ENCODE peak calls at places on chromosomes 6 and 20, in six cellular contexts. One of them, this sample, is unnamed.

GRCh38 chr6:14254505-14254904 is 136.9 kb downstream of the CD83 start:
- DNase-seq in A549: no peak
- DNase-seq in sigmoid colon: no peak
- DNase-seq in coronary artery: no peak
- DNase-seq in CD8-positive, alpha-beta T cell: no peak
- DNase-seq in thyroid gland: no peak
- DNase-seq in this sample: no peak

GRCh38 chr6:52108128-52108527 is 20.7 kb upstream of the PKHD1 start:
- DNase-seq in A549: no peak
- DNase-seq in sigmoid colon: no peak
- DNase-seq in coronary artery: no peak
- DNase-seq in CD8-positive, alpha-beta T cell: no peak
- DNase-seq in thyroid gland: no peak
- DNase-seq in this sample: no peak

GRCh38 chr6:149501768-149502167 is 17.0 kb upstream of the ZC3H12D start:
- DNase-seq in A549: no peak
- DNase-seq in sigmoid colon: no peak
- DNase-seq in coronary artery: no peak
- DNase-seq in CD8-positive, alpha-beta T cell: no peak
- DNase-seq in thyroid gland: no peak
- DNase-seq in this sample: no peak

GRCh38 chr6:97440590-97441176 is 157.7 kb upstream of the MMS22L start:
- DNase-seq in A549: peak
- DNase-seq in sigmoid colon: no peak
- DNase-seq in coronary artery: no peak
- DNase-seq in CD8-positive, alpha-beta T cell: no peak
- DNase-seq in thyroid gland: no peak
- DNase-seq in this sample: peak

GRCh38 chr20:26308961-26309360 is 612.3 kb upstream of the ZNF337 start:
- DNase-seq in A549: no peak
- DNase-seq in sigmoid colon: no peak
- DNase-seq in coronary artery: no peak
- DNase-seq in CD8-positive, alpha-beta T cell: no peak
- DNase-seq in thyroid gland: no peak
- DNase-seq in this sample: no peak

GRCh38 chr6:36104836-36105235 is 25.5 kb upstream of the MAPK13 start:
- DNase-seq in A549: no peak
- DNase-seq in sigmoid colon: no peak
- DNase-seq in coronary artery: no peak
- DNase-seq in CD8-positive, alpha-beta T cell: no peak
- DNase-seq in thyroid gland: no peak
- DNase-seq in this sample: no peak

GRCh38 chr20:39825950-39826349 is 863.1 kb downstream of the MAFB start:
- DNase-seq in A549: no peak
- DNase-seq in sigmoid colon: no peak
- DNase-seq in coronary artery: no peak
- DNase-seq in CD8-positive, alpha-beta T cell: no peak
- DNase-seq in thyroid gland: no peak
- DNase-seq in this sample: peak

GRCh38 chr6:27209659-27210269 is 37.7 kb upstream of the PRSS16 start:
- DNase-seq in A549: peak
- DNase-seq in sigmoid colon: no peak
- DNase-seq in coronary artery: no peak
- DNase-seq in CD8-positive, alpha-beta T cell: no peak
- DNase-seq in thyroid gland: no peak
- DNase-seq in this sample: peak

GRCh38 chr6:84249724-84250123 is 22.3 kb upstream of the CEP162 start:
- DNase-seq in A549: no peak
- DNase-seq in sigmoid colon: no peak
- DNase-seq in coronary artery: no peak
- DNase-seq in CD8-positive, alpha-beta T cell: no peak
- DNase-seq in thyroid gland: no peak
- DNase-seq in this sample: no peak

DNA sequence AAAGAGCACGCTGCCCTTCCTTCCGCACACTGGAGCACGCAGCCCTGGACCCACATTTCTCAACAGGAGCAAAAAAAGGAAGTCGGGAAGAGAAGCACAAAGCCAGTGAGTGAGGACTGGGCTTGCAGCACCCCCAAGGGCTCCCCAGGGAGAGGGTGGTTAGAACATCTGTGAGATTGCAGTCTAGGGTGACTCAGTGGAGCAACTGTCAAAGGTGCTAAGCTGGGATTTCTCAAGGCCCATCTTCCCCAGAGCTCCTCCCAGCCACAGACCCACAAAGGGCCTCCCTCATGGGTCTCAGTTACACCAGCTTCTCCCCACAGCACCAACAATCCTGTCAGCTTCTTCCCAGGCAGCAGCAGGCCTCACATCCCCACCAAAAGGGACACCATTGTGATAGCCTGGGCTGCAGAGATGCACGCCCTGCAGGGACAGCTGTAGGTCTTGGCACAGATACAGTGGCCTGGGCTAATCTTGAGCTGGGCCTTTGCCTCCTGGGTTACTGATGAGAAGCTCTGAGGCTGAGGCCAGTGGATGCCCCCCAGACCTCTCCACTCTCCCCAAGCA is 39.6 kb upstream of the CD93 start:
- DNase-seq in A549: no peak
- DNase-seq in sigmoid colon: peak
- DNase-seq in coronary artery: no peak
- DNase-seq in CD8-positive, alpha-beta T cell: no peak
- DNase-seq in thyroid gland: no peak
- DNase-seq in this sample: peak
- H3K27ac ChIP-seq in A549: no peak
- H3K27ac ChIP-seq in sigmoid colon: peak
- H3K27ac ChIP-seq in coronary artery: no peak
- H3K27ac ChIP-seq in CD8-positive, alpha-beta T cell: no peak
- H3K27ac ChIP-seq in thyroid gland: no peak
- H3K27ac ChIP-seq in this sample: no peak

GRCh38 chr20:58611236-58612020 is 39.7 kb upstream of the STX16 start:
- DNase-seq in A549: no peak
- DNase-seq in sigmoid colon: no peak
- DNase-seq in coronary artery: no peak
- DNase-seq in CD8-positive, alpha-beta T cell: no peak
- DNase-seq in thyroid gland: no peak
- DNase-seq in this sample: no peak
- TF ChIP-seq CTCF in A549: no peak
- TF ChIP-seq CTCF in sigmoid colon: no peak
- TF ChIP-seq CTCF in coronary artery: no peak
- TF ChIP-seq CTCF in CD8-positive, alpha-beta T cell: no peak
- TF ChIP-seq CTCF in thyroid gland: no peak
- TF ChIP-seq CTCF in this sample: no peak

GRCh38 chr6:132114201-132114860 is 163.2 kb upstream of the CCN2 start:
- DNase-seq in A549: no peak
- DNase-seq in sigmoid colon: no peak
- DNase-seq in coronary artery: no peak
- DNase-seq in CD8-positive, alpha-beta T cell: no peak
- DNase-seq in thyroid gland: no peak
- DNase-seq in this sample: no peak
- H3K27ac ChIP-seq in A549: no peak
- H3K27ac ChIP-seq in sigmoid colon: no peak
- H3K27ac ChIP-seq in coronary artery: no peak
- H3K27ac ChIP-seq in CD8-positive, alpha-beta T cell: no peak
- H3K27ac ChIP-seq in thyroid gland: no peak
- H3K27ac ChIP-seq in this sample: no peak

GRCh38 chr20:63778857-63779256 is 39.3 kb downstream of the SLC2A4RG start:
- DNase-seq in A549: no peak
- DNase-seq in sigmoid colon: no peak
- DNase-seq in coronary artery: no peak
- DNase-seq in CD8-positive, alpha-beta T cell: no peak
- DNase-seq in thyroid gland: no peak
- DNase-seq in this sample: no peak
- TF ChIP-seq CTCF in A549: no peak
- TF ChIP-seq CTCF in sigmoid colon: no peak
- TF ChIP-seq CTCF in coronary artery: no peak
- TF ChIP-seq CTCF in CD8-positive, alpha-beta T cell: no peak
- TF ChIP-seq CTCF in thyroid gland: no peak
- TF ChIP-seq CTCF in this sample: peak

DNA sequence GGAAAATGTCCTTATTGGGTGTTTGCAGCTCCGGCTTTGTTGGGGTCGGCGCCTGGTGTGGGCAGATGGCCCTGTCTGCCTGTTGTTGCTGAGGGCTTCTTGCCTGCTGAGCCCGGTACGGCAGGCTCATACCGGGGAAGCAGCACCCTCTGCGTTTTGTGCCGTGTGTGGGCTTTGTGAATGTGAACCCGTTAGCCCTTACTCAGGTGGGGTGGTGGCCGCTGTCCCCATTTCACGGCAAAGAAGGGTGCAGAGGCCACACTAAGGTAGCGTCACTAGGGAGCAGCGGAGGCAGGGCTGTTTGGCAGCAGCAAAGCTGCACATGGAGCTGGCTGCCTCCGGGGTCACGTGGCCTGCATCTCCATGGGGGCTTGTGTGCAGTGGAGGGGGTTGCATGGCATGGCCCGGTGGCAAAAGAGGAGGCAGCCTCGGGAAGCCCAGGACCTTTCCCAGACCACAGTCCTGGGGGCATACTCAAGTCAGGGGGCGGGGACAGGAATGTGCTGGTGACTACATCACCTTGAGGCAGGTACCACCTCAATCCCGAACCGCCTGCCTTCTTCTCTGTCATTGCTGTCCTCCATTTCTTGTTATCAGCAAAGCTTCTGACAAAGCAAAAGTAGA is 47.3 kb upstream of the SRF start:
- DNase-seq in A549: no peak
- DNase-seq in sigmoid colon: no peak
- DNase-seq in coronary artery: no peak
- DNase-seq in CD8-positive, alpha-beta T cell: no peak
- DNase-seq in thyroid gland: no peak
- DNase-seq in this sample: no peak
- H3K27ac ChIP-seq in A549: no peak
- H3K27ac ChIP-seq in sigmoid colon: no peak
- H3K27ac ChIP-seq in coronary artery: no peak
- H3K27ac ChIP-seq in CD8-positive, alpha-beta T cell: no peak
- H3K27ac ChIP-seq in thyroid gland: no peak
- H3K27ac ChIP-seq in this sample: peak

GRCh38 chr20:11919046-11919445 is 1.4 kb downstream of the BTBD3 start:
- DNase-seq in A549: no peak
- DNase-seq in sigmoid colon: no peak
- DNase-seq in coronary artery: no peak
- DNase-seq in CD8-positive, alpha-beta T cell: no peak
- DNase-seq in thyroid gland: no peak
- DNase-seq in this sample: no peak
- TF ChIP-seq CTCF in A549: no peak
- TF ChIP-seq CTCF in sigmoid colon: no peak
- TF ChIP-seq CTCF in coronary artery: no peak
- TF ChIP-seq CTCF in CD8-positive, alpha-beta T cell: no peak
- TF ChIP-seq CTCF in thyroid gland: no peak
- TF ChIP-seq CTCF in this sample: no peak

GRCh38 chr6:130203370-130203769 is 19.4 kb downstream of the SAMD3 start:
- DNase-seq in A549: no peak
- DNase-seq in sigmoid colon: no peak
- DNase-seq in coronary artery: no peak
- DNase-seq in CD8-positive, alpha-beta T cell: no peak
- DNase-seq in thyroid gland: no peak
- DNase-seq in this sample: no peak

GRCh38 chr6:130206474-130206873 is 16.3 kb downstream of the SAMD3 start:
- DNase-seq in A549: no peak
- DNase-seq in sigmoid colon: no peak
- DNase-seq in coronary artery: no peak
- DNase-seq in CD8-positive, alpha-beta T cell: no peak
- DNase-seq in thyroid gland: no peak
- DNase-seq in this sample: no peak

GRCh38 chr6:130204322-130204721 is 18.4 kb downstream of the SAMD3 start:
- DNase-seq in A549: no peak
- DNase-seq in sigmoid colon: no peak
- DNase-seq in coronary artery: no peak
- DNase-seq in CD8-positive, alpha-beta T cell: no peak
- DNase-seq in thyroid gland: no peak
- DNase-seq in this sample: no peak

GRCh38 chr6:130198483-130199035 is 24.2 kb downstream of the SAMD3 start:
- DNase-seq in A549: no peak
- DNase-seq in sigmoid colon: no peak
- DNase-seq in coronary artery: no peak
- DNase-seq in CD8-positive, alpha-beta T cell: no peak
- DNase-seq in thyroid gland: no peak
- DNase-seq in this sample: no peak

DNA sequence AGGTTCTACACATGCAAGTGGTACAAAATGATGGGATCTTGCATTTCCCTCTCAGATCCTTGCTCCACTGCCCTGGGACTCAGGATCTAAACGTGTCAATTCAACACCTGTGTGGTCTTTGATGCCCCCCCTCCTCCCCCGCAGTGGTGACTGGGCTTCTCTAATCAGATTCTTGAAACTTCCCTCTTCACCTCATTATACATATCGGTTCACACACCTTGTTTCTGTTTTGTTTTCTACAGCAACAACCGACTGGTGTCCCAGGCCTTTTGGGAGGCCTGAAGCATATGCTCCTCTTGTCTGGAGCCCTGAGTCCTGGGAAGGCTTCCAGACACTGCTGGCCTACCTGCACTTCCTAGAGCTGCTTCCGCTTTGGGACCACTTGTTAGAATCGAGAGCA is 20.0 kb downstream of the SAMD3 start:
- DNase-seq in A549: no peak
- DNase-seq in sigmoid colon: no peak
- DNase-seq in coronary artery: no peak
- DNase-seq in CD8-positive, alpha-beta T cell: peak
- DNase-seq in thyroid gland: no peak
- DNase-seq in this sample: no peak
- H3K27ac ChIP-seq in A549: no peak
- H3K27ac ChIP-seq in sigmoid colon: no peak
- H3K27ac ChIP-seq in coronary artery: no peak
- H3K27ac ChIP-seq in CD8-positive, alpha-beta T cell: peak
- H3K27ac ChIP-seq in thyroid gland: no peak
- H3K27ac ChIP-seq in this sample: no peak

DNA sequence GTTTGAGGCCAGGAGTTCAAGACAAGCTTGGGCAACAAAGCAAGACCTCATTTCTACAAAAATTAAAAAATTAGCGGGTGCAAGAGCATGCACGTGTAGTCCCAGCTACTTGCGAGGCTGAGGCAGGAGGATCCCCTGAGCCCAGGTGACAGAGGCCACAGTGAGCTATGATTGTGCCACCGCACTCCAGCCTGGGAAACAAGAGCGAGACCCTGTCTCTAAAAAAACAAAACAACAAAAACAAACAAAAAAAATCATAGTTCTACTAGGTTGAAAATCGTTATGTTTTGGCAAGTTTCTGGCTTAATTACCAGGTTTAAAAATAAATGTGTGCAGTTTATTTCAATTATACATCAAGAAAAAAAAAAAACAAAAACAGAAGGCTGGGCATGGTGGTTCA is 2.6 kb downstream of the EIF2S2 start:
- DNase-seq in A549: no peak
- DNase-seq in sigmoid colon: no peak
- DNase-seq in coronary artery: no peak
- DNase-seq in CD8-positive, alpha-beta T cell: no peak
- DNase-seq in thyroid gland: no peak
- DNase-seq in this sample: no peak
- TF ChIP-seq CTCF in A549: no peak
- TF ChIP-seq CTCF in sigmoid colon: no peak
- TF ChIP-seq CTCF in coronary artery: no peak
- TF ChIP-seq CTCF in CD8-positive, alpha-beta T cell: no peak
- TF ChIP-seq CTCF in thyroid gland: no peak
- TF ChIP-seq CTCF in this sample: no peak

This sample was measured in brain microvascular endothelial cell.